ENCODE peak calls at places on chromosomes 11 and 22, in four cellular contexts. Z is C1 segment of cervical spinal cord, K is AG04450, R is GM23338. V is an unnamed sample.

GRCh38 chr22:19477321-19478085 is 1.5 kb downstream of the UFD1 start:
- DNase-seq in Z (no peak), R (no peak), K (no peak), V (no peak)

GRCh38 chr11:111602865-111603632 is 800 bp downstream of the SIK2 start:
- DNase-seq in K (no peak), Z (peak; percentile 83), R (peak; percentile 59), V (peak; percentile 48)

GRCh38 chr11:128424867-128425285 is 162.5 kb downstream of the ETS1 start:
- DNase-seq in R (no peak), K (no peak), Z (no peak), V (no peak)

GRCh38 chr11:108199446-108200321 is 22.8 kb downstream of the NPAT start:
- DNase-seq in R (peak; percentile 16), Z (no peak), K (no peak), V (peak; percentile 29)

GRCh38 chr11:95095858-95096587 is 6.4 kb downstream of the ENDOD1 start:
- DNase-seq in K (no peak), Z (no peak), R (no peak), V (no peak)

GRCh38 chr22:25484498-25484897 is 80.0 kb upstream of the GRK3 start:
- DNase-seq in Z (no peak), K (no peak), R (no peak), V (no peak)

GRCh38 chr22:37930270-37930951 is 23.0 kb downstream of the C22orf23 start:
- DNase-seq in Z (no peak), K (no peak), R (peak; percentile 61), V (peak; percentile 45)

GRCh38 chr11:72411623-72412532 is 22.5 kb downstream of the CLPB start:
- DNase-seq in R (no peak), K (no peak), Z (peak; percentile 46), V (peak; percentile 39)

GRCh38 chr11:35953081-35953480 is 9.2 kb downstream of the LDLRAD3 start:
- DNase-seq in K (no peak), R (no peak), Z (peak; percentile 70), V (no peak)

GRCh38 chr11:77267910-77268309 is 33.6 kb downstream of the GDPD4 start:
- DNase-seq in R (no peak), K (peak; percentile 80), Z (no peak), V (no peak)